ENCODE peak calls at places on chromosomes 12 and 14, in five cellular contexts. A, U, F, E and B are unnamed samples.

GRCh38 chr12:27451416-27451815 is 4.9 kb downstream of the SMCO2 start:
- DNase-seq in A (no peak), U (no peak), F (no peak), E (no peak), B (no peak)

GRCh38 chr12:52202361-52203078 is 10.7 kb upstream of the KRT80 start:
- DNase-seq in F (no peak), E (peak; percentile 37), U (no peak), A (peak; percentile 16), B (no peak)

GRCh38 chr12:108307006-108307405 is 32.1 kb downstream of the CMKLR1 start:
- DNase-seq in E (no peak), A (peak; percentile 35), F (no peak), U (peak; percentile 41), B (no peak)

GRCh38 chr14:71803539-71804260 is 128.5 kb upstream of the RGS6 start:
- DNase-seq in U (peak; percentile 49), A (peak; percentile 68), F (no peak), E (no peak), B (no peak)

GRCh38 chr12:108457006-108457733 is 57.9 kb upstream of the FICD start:
- DNase-seq in A (peak; percentile 34), F (peak; percentile 52), E (peak; percentile 91), U (peak; percentile 17), B (peak; percentile 54)

GRCh38 chr14:102080183-102081080 is 6.4 kb downstream of the HSP90AA1 start:
- DNase-seq in F (no peak), U (no peak), E (no peak), A (no peak), B (no peak)

GRCh38 chr12:99627459-99627858 is 20.1 kb upstream of the GARIN6 start:
- DNase-seq in A (no peak), E (no peak), F (no peak), U (no peak), B (no peak)

GRCh38 chr12:103793512-103794045 is 47.5 kb downstream of the NT5DC3 start:
- DNase-seq in U (no peak), F (no peak), A (no peak), E (no peak), B (no peak)

GRCh38 chr12:122518908-122519307 is 7.8 kb downstream of the RSRC2 start:
- DNase-seq in U (no peak), E (no peak), A (peak; percentile 33), F (no peak), B (no peak)

GRCh38 chr12:27965411-27965810 is 7.1 kb downstream of the PTHLH start:
- DNase-seq in A (peak; percentile 63), E (peak; percentile 57), F (no peak), U (no peak), B (no peak)

GRCh38 chr14:61927015-61927414 is 164.8 kb downstream of the SNAPC1 start:
- DNase-seq in U (peak; percentile 11), A (peak; percentile 69), E (peak; percentile 80), F (no peak), B (no peak)
- H2BK120ac ChIP-seq in U (no peak overlapping the region), A (peak overlapping the region; percentile 85), E (no peak overlapping the region), F (no peak overlapping the region), B (no peak overlapping the region)

GRCh38 chr12:79115743-79116142 is 251.2 kb downstream of the SYT1 start:
- DNase-seq in A (no peak), U (no peak), F (no peak), E (no peak), B (no peak)
- H2BK120ac ChIP-seq in A (no peak overlapping the region), U (no peak overlapping the region), F (no peak overlapping the region), E (no peak overlapping the region), B (no peak overlapping the region)

GRCh38 chr12:55817352-55818139 is at the start of the genes ORMDL2 and SARNP:
- DNase-seq in A (peak; percentile 100), U (peak; percentile 100), F (peak; percentile 90), E (peak; percentile 100), B (peak; percentile 100)
- H2BK120ac ChIP-seq in A (peak within 1 kb of the TSS; percentile 57), U (no peak within 1 kb of the TSS), F (no peak within 1 kb of the TSS), E (peak within 1 kb of the TSS; percentile 15), B (no peak within 1 kb of the TSS)

GRCh38 chr12:6280672-6281071 is 29.8 kb upstream of the PLEKHG6 start:
- DNase-seq in E (no peak), A (no peak), F (no peak), U (no peak), B (no peak)
- H2BK120ac ChIP-seq in E (no peak overlapping the region), A (peak overlapping the region; percentile 97), F (no peak overlapping the region), U (no peak overlapping the region), B (no peak overlapping the region)

GRCh38 chr14:51552768-51553426 is 98.8 kb upstream of the FRMD6 start:
- DNase-seq in U (no peak), E (no peak), A (no peak), F (no peak), B (no peak)
- H2BK120ac ChIP-seq in U (no peak overlapping the region), E (no peak overlapping the region), A (peak overlapping the region; percentile 82), F (no peak overlapping the region), B (no peak overlapping the region)